ENCODE peak calls at places on chromosomes 16 and 17, in seven cellular contexts. B is activated T-cell treated with anti-CD3 and anti-CD28 coated beads for 1 hour, D is AG09309, N is posterior cingulate gyrus, P is RCC 7860, W is T-helper 1 cell, E is DMS79 treated with DMSO at 0.1 percent for 48 hours. H is an unnamed sample.

GRCh38 chr17:58232707-58233156 is 5.7 kb upstream of the LPO start:
- DNase-seq in B (no peak), D (peak; percentile 74), N (no peak), P (peak; percentile 98), W (no peak), E (no peak), H (no peak)

GRCh38 chr17:62966426-62967110 is 533 bp downstream of the TANC2 start:
- DNase-seq in B (peak; percentile 54), D (no peak), N (peak; percentile 22), P (no peak), W (peak; percentile 48), E (peak; percentile 6), H (peak; percentile 50)

GRCh38 chr17:42913527-42913926 is 12.9 kb downstream of the G6PC1 start:
- DNase-seq in B (no peak), D (no peak), N (no peak), P (no peak), W (no peak), E (no peak), H (no peak)

GRCh38 chr17:57892820-57893595 is 43.2 kb upstream of the MRPS23 start:
- DNase-seq in B (no peak), D (peak; percentile 99), N (peak; percentile 77), P (peak; percentile 97), W (no peak), E (peak; percentile 66), H (peak; percentile 88)

GRCh38 chr17:60590075-60590474 is 9.9 kb upstream of the PPM1D start:
- DNase-seq in B (no peak), D (no peak), N (no peak), P (no peak), W (no peak), E (no peak), H (no peak)

GRCh38 chr16:75682308-75682707 is 5.5 kb upstream of the CPHXL2 start:
- DNase-seq in B (no peak), D (no peak), N (no peak), P (no peak), W (no peak), E (no peak), H (no peak)

GRCh38 chr17:36131436-36131835 is 27.8 kb downstream of the CCL4 start:
- DNase-seq in B (no peak), D (no peak), N (no peak), P (no peak), W (no peak), E (no peak), H (no peak)

GRCh38 chr16:67917852-67918236 is 13.8 kb downstream of the CTRL start:
- DNase-seq in B (no peak), D (no peak), N (no peak), P (peak; percentile 84), W (no peak), E (peak; percentile 38), H (no peak)

GRCh38 chr16:68732068-68732680 is 4.9 kb upstream of the CDH1 start:
- DNase-seq in B (no peak), D (no peak), N (no peak), P (peak; percentile 63), W (no peak), E (peak; percentile 34), H (no peak)

GRCh38 chr17:55635253-55635766 is 87.4 kb downstream of the TMEM100 start:
- DNase-seq in B (no peak), D (no peak), N (no peak), P (no peak), W (no peak), E (no peak), H (no peak)

GRCh38 chr17:29749045-29749825 is 126.5 kb upstream of the CORO6 start:
- DNase-seq in B (no peak), D (no peak), N (no peak), P (no peak), W (no peak), E (no peak), H (no peak)

GRCh38 chr17:67481808-67482207 is 104.7 kb downstream of the PITPNC1 start:
- DNase-seq in B (no peak), D (peak; percentile 69), N (no peak), P (no peak), W (no peak), E (no peak), H (no peak)

GRCh38 chr16:67447508-67448076 is 16.7 kb downstream of the HSD11B2 start:
- DNase-seq in B (peak; percentile 30), D (no peak), N (peak; percentile 25), P (peak; percentile 13), W (peak; percentile 24), E (no peak), H (no peak)

GRCh38 chr16:88297178-88297720 is 85.5 kb upstream of the ZNF469 start:
- DNase-seq in B (no peak), D (no peak), N (no peak), P (no peak), W (no peak), E (no peak), H (no peak)

GRCh38 chr16:65079549-65079948 is 42.3 kb downstream of the CDH11 start:
- DNase-seq in B (no peak), D (no peak), N (no peak), P (no peak), W (no peak), E (no peak), H (no peak)

GRCh38 chr16:11342021-11342855 is 3.0 kb upstream of the RMI2 start:
- DNase-seq in B (no peak), D (no peak), N (no peak), P (no peak), W (no peak), E (no peak), H (no peak)

GRCh38 chr16:15593235-15593634 is 49.7 kb downstream of the MARF1 start:
- DNase-seq in B (no peak), D (no peak), N (no peak), P (no peak), W (no peak), E (no peak), H (no peak)

GRCh38 chr16:79318137-79318899 is 282.2 kb downstream of the MAF start:
- DNase-seq in B (no peak), D (no peak), N (no peak), P (no peak), W (no peak), E (no peak), H (no peak)

GRCh38 chr17:75778861-75779249 is 5.8 kb upstream of the UNK start:
- DNase-seq in B (no peak), D (no peak), N (no peak), P (no peak), W (no peak), E (no peak), H (no peak)

GRCh38 chr17:63701477-63702222 is 1.7 kb upstream of the LIMD2 start:
- DNase-seq in B (peak; percentile 69), D (no peak), N (no peak), P (no peak), W (peak; percentile 68), E (no peak), H (no peak)

GRCh38 chr17:74149597-74150427 is 53.7 kb upstream of the RPL38 start:
- DNase-seq in B (no peak), D (no peak), N (no peak), P (no peak), W (no peak), E (no peak), H (no peak)

GRCh38 chr17:60959696-60960095 is 282.0 kb downstream of the BCAS3 start:
- DNase-seq in B (no peak), D (no peak), N (no peak), P (no peak), W (no peak), E (no peak), H (no peak)

GRCh38 chr16:23280483-23280967 is 21.6 kb upstream of the SCNN1B start:
- DNase-seq in B (no peak), D (no peak), N (no peak), P (peak; percentile 22), W (no peak), E (peak; percentile 86), H (no peak)

GRCh38 chr16:4667203-4667983 is 26.0 kb upstream of the NUDT16L1 start:
- DNase-seq in B (no peak), D (no peak), N (no peak), P (no peak), W (no peak), E (peak; percentile 26), H (no peak)

GRCh38 chr17:39634384-39634871 is 2.5 kb upstream of the STARD3 start:
- DNase-seq in B (no peak), D (no peak), N (no peak), P (peak; percentile 20), W (no peak), E (peak; percentile 37), H (no peak)

GRCh38 chr16:50183316-50183715 is 30.2 kb downstream of the TENT4B start:
- DNase-seq in B (no peak), D (peak; percentile 51), N (no peak), P (peak; percentile 89), W (no peak), E (no peak), H (no peak)

GRCh38 chr16:66923247-66923851 is 2.0 kb downstream of the RRAD start:
- DNase-seq in B (no peak), D (no peak), N (no peak), P (no peak), W (no peak), E (peak; percentile 54), H (no peak)

GRCh38 chr16:73171380-73171779 is 123.5 kb upstream of the ZFHX3 start:
- DNase-seq in B (no peak), D (no peak), N (no peak), P (no peak), W (no peak), E (no peak), H (no peak)

GRCh38 chr17:60971515-60972369 is 294.1 kb downstream of the BCAS3 start:
- DNase-seq in B (no peak), D (peak; percentile 24), N (no peak), P (peak; percentile 41), W (peak; percentile 25), E (no peak), H (no peak)

GRCh38 chr17:16872836-16873653 is 98.9 kb downstream of the TNFRSF13B start:
- DNase-seq in B (no peak), D (no peak), N (no peak), P (no peak), W (peak; percentile 6), E (no peak), H (peak; percentile 8)

GRCh38 chr16:67530013-67530939 is 1.6 kb downstream of the RIPOR1 start:
- DNase-seq in B (no peak), D (no peak), N (no peak), P (peak; percentile 70), W (no peak), E (no peak), H (no peak)

GRCh38 chr17:6346986-6347385 is 87.9 kb downstream of the AIPL1 start:
- DNase-seq in B (no peak), D (no peak), N (no peak), P (no peak), W (no peak), E (no peak), H (no peak)